ENCODE peak calls at places on chromosomes 16 and 17, in four cellular contexts. U is AG04449; X is stimulated activated CD8-positive, alpha-beta memory T cell treated with anti-CD3 and anti-CD28 coated beads, Interleukin-15, amount 100 ng/mL, for 48 hours; H is non-pigmented ciliary epithelial cell. A is an unnamed sample.

GRCh38 chr16:83420206-83420760 is 387.5 kb upstream of the HSBP1 start:
- DNase-seq in H (no peak), X (no peak), U (no peak), A (peak)

GRCh38 chr16:30697264-30698138 is 1.5 kb upstream of the SRCAP start:
- DNase-seq in U (no peak), X (no peak), H (peak), A (no peak)

GRCh38 chr16:70682239-70683145 is 3.4 kb downstream of the MTSS2 start:
- DNase-seq in H (no peak), X (no peak), U (no peak), A (no peak)

GRCh38 chr17:21034350-21035235 is 8.2 kb downstream of the USP22 start:
- DNase-seq in X (no peak), U (no peak), H (no peak), A (no peak)

GRCh38 chr17:15883617-15884111 is 61.3 kb upstream of the ADORA2B start:
- DNase-seq in U (peak), X (no peak), H (peak), A (peak)

GRCh38 chr16:57113664-57114063 is 21.3 kb downstream of the CPNE2 start:
- DNase-seq in U (no peak), H (no peak), X (no peak), A (no peak)

GRCh38 chr16:79856581-79856980 is 256.0 kb upstream of the MAF start:
- DNase-seq in X (no peak), U (no peak), H (no peak), A (no peak)

GRCh38 chr17:40086150-40087044 is 14.0 kb downstream of the NR1D1 start:
- DNase-seq in H (no peak), X (no peak), U (no peak), A (peak)

GRCh38 chr17:76736349-76737081 is 616 bp downstream of the SRSF2 start:
- DNase-seq in U (no peak), X (peak), H (no peak), A (peak)

GRCh38 chr17:81388612-81389367 is 6.5 kb upstream of the BAHCC1 start:
- DNase-seq in H (no peak), X (no peak), U (no peak), A (peak)

GRCh38 chr17:60398227-60398959 is 6.5 kb upstream of the USP32 start:
- DNase-seq in H (no peak), U (no peak), X (no peak), A (no peak)

GRCh38 chr17:58660621-58661020 is 31.2 kb downstream of the TEX14 start:
- DNase-seq in U (no peak), X (no peak), H (no peak), A (no peak)

GRCh38 chr17:12180644-12181261 is 160.1 kb downstream of the MAP2K4 start:
- DNase-seq in H (peak), U (peak), X (no peak), A (peak)

GRCh38 chr16:85947511-85948509 is 48.8 kb downstream of the IRF8 start:
- DNase-seq in X (peak), U (no peak), H (no peak), A (no peak)

GRCh38 chr17:12637015-12637414 is 28.7 kb upstream of the MYOCD start:
- DNase-seq in X (no peak), H (peak), U (peak), A (peak)

GRCh38 chr17:78568051-78568450 is 9.1 kb downstream of the DNAH17 start:
- DNase-seq in U (no peak), X (no peak), H (no peak), A (no peak)

GRCh38 chr17:15406081-15406480 is 61.3 kb downstream of the CDRT4 start:
- DNase-seq in U (no peak), X (no peak), H (no peak), A (peak)

A was measured in astrocyte of the hippocampus.